ENCODE peak calls at places on chromosome 10, in six cellular contexts. N is left ventricle myocardium inferior; H is ascending aorta; D is iPS DF 6.9; I is CD8-positive, alpha-beta memory T cell; F is RWPE2. O is an unnamed sample. For H3K4me1, the result is how much of the 10 kb centered on the place peaks cover.

GRCh38 chr10:106713846-106714245 is 450.7 kb downstream of the SORCS1 start:
- DNase-seq in I (no peak), F (no peak), N (no peak), D (no peak), H (no peak), O (no peak)

GRCh38 chr10:49105076-49105475 is 10.2 kb downstream of the VSTM4 start:
- DNase-seq in F (no peak), N (no peak), H (no peak), I (no peak), D (no peak), O (no peak)

GRCh38 chr10:71266147-71266917 is 52.7 kb upstream of the SLC29A3 start:
- DNase-seq in F (no peak), I (no peak), N (peak), H (no peak), D (no peak), O (peak)

GRCh38 chr10:114615600-114616007 is 42.5 kb downstream of the ABLIM1 start:
- DNase-seq in H (no peak), N (no peak), I (no peak), F (no peak), D (no peak), O (no peak)

GRCh38 chr10:128843972-128844371 is 623.1 kb upstream of the MGMT start:
- DNase-seq in D (no peak), N (no peak), I (no peak), H (no peak), F (no peak), O (no peak)

GRCh38 chr10:130491011-130491697 is 355.0 kb downstream of the GLRX3 start:
- DNase-seq in H (no peak), D (no peak), I (no peak), N (no peak), F (no peak), O (peak)

GRCh38 chr10:49534670-49535381 is 4.1 kb downstream of the ERCC6 start:
- DNase-seq in F (no peak), N (no peak), D (no peak), H (no peak), I (no peak), O (no peak)

GRCh38 chr10:93841930-93842329 is 51.8 kb upstream of the SLC35G1 start:
- DNase-seq in D (peak), N (no peak), F (no peak), I (no peak), H (no peak), O (no peak)

GRCh38 chr10:92712016-92712889 is 22.5 kb downstream of the HHEX start:
- DNase-seq in I (no peak), N (no peak), D (no peak), H (no peak), F (no peak), O (no peak)

GRCh38 chr10:48475943-48476278 is 129.0 kb downstream of the ARHGAP22 start:
- DNase-seq in H (peak), I (no peak), F (no peak), D (no peak), N (no peak), O (peak)

GRCh38 chr10:124143721-124144120 is 50.3 kb upstream of the CHST15 start:
- DNase-seq in N (no peak), D (no peak), F (no peak), I (no peak), H (peak), O (peak)
- H3K4me1 ChIP-seq in N (under half), D (under half), F (under half), I (under half), H (under half), O (under half)

GRCh38 chr10:59805043-59805442 is 51.8 kb upstream of the MRLN start:
- DNase-seq in F (no peak), H (no peak), N (no peak), I (no peak), D (peak), O (no peak)

GRCh38 chr10:59807629-59808620 is 54.7 kb upstream of the MRLN start:
- DNase-seq in H (peak), F (no peak), D (no peak), I (no peak), N (peak), O (no peak)

GRCh38 chr10:59812541-59813122 is 59.4 kb upstream of the MRLN start:
- DNase-seq in F (no peak), H (no peak), D (no peak), N (no peak), I (no peak), O (no peak)

GRCh38 chr10:59808896-59809643 is 55.8 kb upstream of the MRLN start:
- DNase-seq in F (no peak), N (peak), D (peak), H (peak), I (peak), O (peak)

GRCh38 chr10:59809644-59809974 is 56.4 kb upstream of the MRLN start:
- DNase-seq in I (no peak), F (no peak), N (no peak), D (no peak), H (no peak), O (no peak)
- H3K27ac ChIP-seq in I (no peak), F (no peak), N (peak), D (no peak), H (no peak), O (no peak)

DNA sequence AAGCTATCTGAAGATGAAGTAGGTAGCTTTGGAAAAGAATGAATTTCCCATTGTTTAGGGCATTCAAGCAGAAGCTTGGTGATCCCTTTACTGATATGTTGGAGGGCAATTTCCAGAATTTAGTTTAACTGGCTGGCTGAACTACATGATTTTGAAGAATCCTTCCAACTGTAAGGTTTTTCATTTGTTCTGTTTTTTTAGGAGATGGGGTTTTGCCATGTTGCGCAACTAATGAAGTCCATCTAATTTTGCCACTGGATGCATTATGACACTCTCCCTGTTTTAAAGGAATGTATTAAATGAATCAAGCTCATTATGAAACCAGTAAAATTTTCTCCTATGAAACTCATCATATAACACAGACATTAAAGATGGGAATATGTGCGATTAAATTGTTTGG is 6.1 kb upstream of the DDX50 start:
- DNase-seq in D (no peak), F (no peak), N (no peak), H (no peak), I (no peak), O (no peak)
- H3K4me1 ChIP-seq in D (under half), F (under half), N (under half), H (under half), I (under half), O (under half)

GRCh38 chr10:81950358-81950757 is 75.4 kb downstream of the NRG3 start:
- DNase-seq in H (no peak), D (no peak), I (no peak), N (no peak), F (no peak), O (no peak)
- H3K27ac ChIP-seq in H (no peak), D (no peak), I (no peak), N (no peak), F (no peak), O (no peak)

GRCh38 chr10:13837966-13838365 is 251.2 kb downstream of the PRPF18 start:
- DNase-seq in I (no peak), D (no peak), F (no peak), N (no peak), H (no peak), O (no peak)

GRCh38 chr10:13839030-13839429 is 252.3 kb downstream of the PRPF18 start:
- DNase-seq in D (no peak), I (no peak), N (no peak), F (no peak), H (no peak), O (no peak)

GRCh38 chr10:13830385-13830784 is 243.6 kb downstream of the PRPF18 start:
- DNase-seq in D (no peak), N (no peak), I (no peak), H (no peak), F (no peak), O (no peak)

GRCh38 chr10:13831711-13832110 is 244.9 kb downstream of the PRPF18 start:
- DNase-seq in H (no peak), D (no peak), N (no peak), F (no peak), I (no peak), O (peak)

DNA sequence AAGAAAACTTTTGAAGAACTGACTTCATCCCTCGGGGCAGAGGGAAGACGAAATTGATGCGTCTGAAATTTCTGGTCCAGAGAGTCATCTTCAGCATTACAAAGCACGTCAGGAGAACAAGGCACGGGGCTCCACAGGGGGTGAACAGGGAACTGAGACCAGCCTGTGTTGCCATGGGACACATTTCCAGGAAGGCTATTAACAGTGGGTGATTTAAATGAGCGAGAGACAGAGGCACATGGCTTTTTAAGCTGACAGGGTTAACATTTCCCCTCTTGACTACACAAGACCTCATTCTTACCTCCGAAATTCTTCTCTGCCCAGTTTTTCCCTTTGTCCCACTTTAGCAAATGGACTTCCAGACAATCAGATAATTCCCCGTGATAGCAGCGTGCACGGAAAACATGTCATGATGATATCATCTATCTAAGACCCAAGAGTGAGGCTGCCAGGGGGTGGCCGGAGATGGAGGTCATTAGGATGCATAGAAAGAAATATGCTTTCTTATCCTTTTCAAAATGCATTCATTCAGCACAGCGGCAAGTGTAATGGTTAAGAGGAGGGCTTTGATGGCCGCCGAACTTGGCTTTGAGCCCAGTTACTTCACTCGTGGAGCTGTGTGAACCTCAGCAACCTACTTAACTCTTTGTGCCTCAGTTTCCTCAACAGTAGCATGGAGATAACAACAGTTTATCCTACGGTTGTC is 248.0 kb downstream of the PRPF18 start:
- DNase-seq in F (no peak), D (no peak), N (no peak), H (peak), I (no peak), O (peak)
- H3K4me1 ChIP-seq in F (under half), D (under half), N (half or more), H (under half), I (under half), O (under half)